ENCODE peak calls at places on chromosomes 7 and 10, in six cellular contexts. C is pancreas, E is endodermal cell, N is A549, I is IMR-90, V is suprapubic skin. W is an unnamed sample. For H3K4me1 and H3K9me3, the result is how much of the 10 kb centered on the place peaks cover.

GRCh38 chr10:69481280-69481679 is 30.0 kb downstream of the TSPAN15 start:
- DNase-seq in E (no peak), N (no peak), V (no peak), I (no peak), C (no peak), W (no peak)

GRCh38 chr7:17520941-17521340 is 222.5 kb downstream of the AHR start:
- DNase-seq in I (peak), N (no peak), V (no peak), E (no peak), C (no peak), W (no peak)

GRCh38 chr7:73631558-73631957 is 7.2 kb upstream of the MLXIPL start:
- DNase-seq in V (no peak), E (no peak), I (no peak), C (no peak), N (no peak), W (no peak)

GRCh38 chr10:116741391-116742351 is 695 bp downstream of the HSPA12A start:
- DNase-seq in V (no peak), N (no peak), E (peak), I (no peak), C (peak), W (no peak)

GRCh38 chr10:121926669-121927360 is 1.0 kb downstream of the ATE1 start:
- DNase-seq in V (no peak), C (no peak), N (peak), E (no peak), I (no peak), W (peak)

GRCh38 chr10:102630663-102631062 is 13.6 kb upstream of the TRIM8 start:
- DNase-seq in V (no peak), E (no peak), N (no peak), C (peak), I (no peak), W (no peak)

GRCh38 chr10:79097021-79097695 is 28.4 kb downstream of the ZMIZ1 start:
- DNase-seq in C (no peak), N (no peak), E (no peak), V (no peak), I (peak), W (no peak)

GRCh38 chr7:130529417-130529816 is 37.5 kb downstream of the MEST start:
- DNase-seq in V (no peak), E (no peak), C (no peak), I (no peak), N (no peak), W (no peak)

GRCh38 chr10:101481256-101481655 is 106.8 kb downstream of the POLL start:
- DNase-seq in I (no peak), N (no peak), C (no peak), E (no peak), V (no peak), W (no peak)

GRCh38 chr10:126921974-126922525 is 16.8 kb downstream of the DOCK1 start:
- DNase-seq in C (no peak), V (no peak), N (peak), E (no peak), I (peak), W (no peak)

GRCh38 chr10:9596368-9596920 is 1421.2 kb upstream of the CELF2 start:
- DNase-seq in C (no peak), I (peak), V (no peak), N (peak), E (no peak), W (no peak)

GRCh38 chr7:150408393-150409299 is 29.5 kb downstream of the ZNF775 start:
- DNase-seq in C (no peak), I (no peak), V (peak), E (no peak), N (no peak), W (no peak)

GRCh38 chr10:69498711-69499471 is 47.6 kb downstream of the TSPAN15 start:
- DNase-seq in E (peak), I (no peak), C (no peak), N (no peak), V (no peak), W (no peak)

GRCh38 chr10:24383681-24384106 is 174.8 kb downstream of the KIAA1217 start:
- DNase-seq in V (peak), C (peak), E (peak), I (peak), N (peak), W (no peak)

GRCh38 chr10:24720096-24720495 is 3.6 kb downstream of the ARHGAP21 start:
- DNase-seq in C (no peak), I (no peak), E (no peak), N (no peak), V (no peak), W (no peak)

GRCh38 chr10:36048780-36049179 is 406.7 kb upstream of the FZD8 start:
- DNase-seq in C (no peak), N (no peak), V (no peak), I (no peak), E (no peak), W (no peak)

GRCh38 chr10:115939101-115939815 is 333.7 kb downstream of the GFRA1 start:
- DNase-seq in V (no peak), N (no peak), C (no peak), I (no peak), E (no peak), W (no peak)

GRCh38 chr10:70197235-70197952 is 27.1 kb upstream of the SAR1A start:
- DNase-seq in V (no peak), N (no peak), C (no peak), E (no peak), I (no peak), W (no peak)

GRCh38 chr7:56046728-56047445 is 4.4 kb downstream of the PSPH start:
- DNase-seq in E (no peak), C (peak), V (no peak), I (peak), N (peak), W (no peak)

GRCh38 chr7:47992446-47992845 is 13.0 kb upstream of the HUS1 start:
- DNase-seq in I (no peak), C (no peak), E (no peak), N (no peak), V (no peak), W (no peak)

GRCh38 chr10:77784856-77785255 is 141.7 kb downstream of the DLG5 start:
- DNase-seq in V (no peak), I (peak), E (no peak), N (no peak), C (no peak), W (no peak)

GRCh38 chr7:79386688-79387422 is 66.6 kb downstream of the MAGI2 start:
- DNase-seq in C (no peak), E (no peak), I (peak), N (peak), V (no peak), W (no peak)

GRCh38 chr7:103632972-103633371 is 187.0 kb upstream of the SLC26A5 start:
- DNase-seq in N (no peak), E (no peak), I (peak), C (no peak), V (no peak), W (no peak)

GRCh38 chr7:130901209-130901783 is 167.3 kb upstream of the KLF14 start:
- DNase-seq in V (no peak), I (peak), C (no peak), E (no peak), N (peak), W (no peak)

GRCh38 chr10:31770307-31770902 is 158.2 kb downstream of the ARHGAP12 start:
- DNase-seq in N (no peak), C (peak), E (peak), I (no peak), V (no peak), W (no peak)

GRCh38 chr7:88789480-88790064 is 6.0 kb downstream of the TEX47 start:
- DNase-seq in E (no peak), N (peak), C (no peak), I (peak), V (no peak), W (no peak)

GRCh38 chr10:58414270-58415041 is 29.2 kb downstream of the TFAM start:
- DNase-seq in I (peak), E (peak), V (no peak), C (no peak), N (peak), W (no peak)

GRCh38 chr10:30192846-30193608 is 133.6 kb upstream of the JCAD start:
- DNase-seq in I (no peak), E (no peak), N (no peak), C (no peak), V (no peak), W (no peak)

GRCh38 chr10:119398996-119399395 is 143.5 kb downstream of the RGS10 start:
- DNase-seq in E (no peak), N (no peak), V (no peak), C (no peak), I (peak), W (no peak)

GRCh38 chr7:133746847-133747246 is 380.3 kb upstream of the LRGUK start:
- DNase-seq in V (no peak), E (no peak), N (no peak), C (no peak), I (no peak), W (no peak)

GRCh38 chr10:132290631-132291030 is 17.1 kb downstream of the STK32C start:
- DNase-seq in N (no peak), E (no peak), V (no peak), C (peak), I (no peak), W (no peak)

GRCh38 chr10:4068255-4069028 is 283.4 kb upstream of the KLF6 start:
- DNase-seq in V (no peak), N (no peak), C (no peak), E (no peak), I (no peak), W (no peak)

GRCh38 chr7:106552645-106553445 is 108.1 kb downstream of the CCDC71L start:
- DNase-seq in E (no peak), I (peak), C (no peak), N (no peak), V (no peak), W (no peak)

GRCh38 chr7:32330602-32331001 is 159.6 kb downstream of the LSM5 start:
- DNase-seq in I (no peak), E (no peak), V (no peak), C (no peak), N (no peak), W (no peak)

GRCh38 chr10:77350711-77351119 is 286.9 kb downstream of the KCNMA1 start:
- DNase-seq in N (peak), V (no peak), I (peak), E (no peak), C (no peak), W (no peak)

GRCh38 chr10:82813856-82814255 is 938.9 kb downstream of the NRG3 start:
- DNase-seq in C (peak), N (no peak), E (no peak), I (no peak), V (no peak), W (no peak)

GRCh38 chr10:51879238-51879637 is 179.8 kb upstream of the CSTF2T start:
- DNase-seq in V (no peak), E (no peak), I (peak), C (no peak), N (peak), W (no peak)

GRCh38 chr10:30505543-30506298 is 71.7 kb downstream of the MAP3K8 start:
- DNase-seq in N (no peak), V (no peak), C (no peak), I (no peak), E (no peak), W (no peak)

GRCh38 chr10:109726473-109726872 is 196.8 kb downstream of the XPNPEP1 start:
- DNase-seq in I (no peak), C (no peak), N (no peak), E (no peak), V (no peak), W (no peak)

DNA sequence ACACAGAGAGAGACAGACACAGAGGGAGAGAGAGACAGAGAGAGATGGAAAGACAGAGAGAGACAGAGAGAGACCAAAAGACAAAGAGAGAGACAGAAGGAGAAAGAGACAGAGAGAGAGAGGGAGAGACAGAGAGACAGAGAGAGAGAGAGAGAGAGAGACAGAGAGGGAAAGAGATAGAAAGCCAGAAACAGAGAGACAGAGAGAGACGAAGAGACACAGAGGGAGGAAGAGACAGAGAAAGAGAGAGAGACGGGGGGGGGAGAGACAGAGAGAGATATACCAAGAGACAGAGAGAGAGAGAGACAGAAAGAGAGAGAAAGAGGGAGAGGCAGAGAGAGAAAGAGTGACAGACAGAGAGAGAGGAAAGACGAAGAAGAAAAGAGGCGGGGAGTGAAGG is 10.2 kb downstream of the VSTM4 start:
- DNase-seq in I (no peak), E (no peak), V (no peak), N (no peak), C (no peak), W (no peak)
- H3K4me1 ChIP-seq in I (under half), E (under half), V (under half), N (under half), C (under half), W (under half)

GRCh38 chr7:57342954-57343353 is 107.0 kb upstream of the ZNF716 start:
- DNase-seq in I (no peak), N (no peak), E (no peak), C (no peak), V (no peak), W (no peak)

GRCh38 chr7:57343901-57344622 is 105.9 kb upstream of the ZNF716 start:
- DNase-seq in E (no peak), C (no peak), V (no peak), I (no peak), N (no peak), W (no peak)

GRCh38 chr7:57344957-57345356 is 105.0 kb upstream of the ZNF716 start:
- DNase-seq in E (no peak), V (no peak), C (no peak), I (no peak), N (no peak), W (no peak)

DNA sequence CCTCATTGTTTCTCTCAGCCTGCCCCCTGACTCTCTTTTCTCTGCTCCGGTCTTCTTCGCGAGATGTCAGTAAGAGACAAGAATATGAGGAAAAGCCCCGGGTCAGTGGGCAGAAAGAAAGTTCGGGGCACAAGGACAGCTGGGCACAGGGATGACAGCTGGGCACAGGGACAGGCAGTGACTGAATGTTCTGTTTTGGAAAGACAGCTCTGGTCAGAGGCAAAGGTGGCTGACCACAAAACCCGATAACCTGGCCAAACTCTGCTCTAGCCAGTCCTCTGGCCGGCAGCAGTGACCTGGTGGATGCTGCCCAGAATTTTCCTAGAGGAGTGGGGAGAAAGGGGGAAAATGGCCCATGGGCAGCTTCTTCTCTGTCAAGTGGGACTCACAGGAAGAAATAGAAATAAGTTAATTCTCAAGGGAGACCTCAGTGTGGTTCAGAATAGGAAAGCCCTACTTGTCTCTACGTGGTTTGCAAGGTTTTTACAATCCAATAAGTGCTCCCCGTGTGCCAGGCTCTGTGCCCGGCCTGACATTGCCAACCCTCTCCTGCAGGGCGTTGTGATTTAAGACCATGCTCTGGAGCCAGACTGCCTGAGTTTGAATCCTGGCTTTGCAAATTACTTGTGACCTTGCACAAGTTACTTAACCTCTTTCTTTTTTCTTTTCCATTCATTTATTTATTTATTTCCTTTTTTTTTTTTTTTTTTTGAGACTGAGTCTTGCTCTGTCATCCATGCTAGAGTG is 110.6 kb upstream of the ZNF716 start:
- DNase-seq in I (no peak), E (no peak), N (no peak), C (no peak), V (no peak), W (no peak)
- H3K9me3 ChIP-seq in I (under half), E (half or more), N (under half), C (under half), V (under half), W (under half)

GRCh38 chr10:1047937-1048336 is 982 bp downstream of the IDI1 start:
- DNase-seq in I (no peak), C (no peak), E (peak), N (no peak), V (no peak), W (no peak)

GRCh38 chr10:1050145-1050544 is 1.2 kb upstream of the IDI1 start:
- DNase-seq in C (no peak), I (peak), V (no peak), E (peak), N (peak), W (no peak)

GRCh38 chr10:1048732-1049424 is at the start of gene IDI1:
- DNase-seq in E (peak), C (peak), I (peak), V (peak), N (peak), W (peak)

GRCh38 chr10:1049425-1049958 is 573 bp upstream of the IDI1 start:
- DNase-seq in I (no peak), V (no peak), C (no peak), E (no peak), N (no peak), W (no peak)

GRCh38 chr10:1048349-1048731 is 579 bp downstream of the IDI1 start:
- DNase-seq in I (peak), C (no peak), N (peak), E (no peak), V (no peak), W (no peak)
- H3K4me1 ChIP-seq in I (under half), C (under half), N (under half), E (under half), V (under half), W (under half)

DNA sequence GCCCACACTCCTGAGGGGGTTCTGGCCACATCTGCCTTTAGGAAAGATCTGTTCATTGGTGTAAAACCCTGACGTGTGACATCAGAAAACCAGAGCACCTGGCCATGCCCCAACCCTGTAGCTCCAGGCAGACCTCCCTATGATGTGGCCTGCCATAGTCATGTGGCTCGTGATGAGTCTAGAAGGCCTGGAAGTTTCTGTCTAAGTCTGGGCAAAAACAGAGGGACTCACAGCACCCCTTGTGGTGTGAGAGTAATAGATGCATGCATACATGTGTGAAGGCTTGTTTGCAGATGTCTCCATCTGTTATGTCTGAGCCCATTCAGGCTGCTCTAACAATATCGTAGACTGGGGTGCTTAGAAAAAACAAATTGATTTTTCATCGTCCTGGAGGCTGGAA is 309.3 kb downstream of the PAXIP1 start:
- DNase-seq in C (no peak), N (no peak), V (no peak), I (no peak), E (no peak), W (no peak)
- H3K9me3 ChIP-seq in C (under half), N (under half), V (under half), I (under half), E (under half), W (under half)

GRCh38 chr7:134780166-134780853 is 876 bp downstream of the CALD1 start:
- DNase-seq in N (no peak), C (no peak), I (no peak), E (no peak), V (no peak), W (no peak)
- H3K4me1 ChIP-seq in N (under half), C (under half), I (under half), E (under half), V (under half), W (under half)

GRCh38 chr7:157714166-157715070 is 377.6 kb downstream of the DNAJB6 start:
- DNase-seq in V (no peak), E (peak), C (peak), I (no peak), N (no peak), W (no peak)

GRCh38 chr7:157710396-157710795 is 373.6 kb downstream of the DNAJB6 start:
- DNase-seq in I (no peak), E (peak), V (no peak), C (peak), N (no peak), W (no peak)

GRCh38 chr7:157713591-157713990 is 376.8 kb downstream of the DNAJB6 start:
- DNase-seq in C (peak), N (no peak), V (no peak), I (no peak), E (peak), W (no peak)

GRCh38 chr7:157711353-157711888 is 374.6 kb downstream of the DNAJB6 start:
- DNase-seq in E (peak), N (no peak), V (no peak), C (peak), I (no peak), W (no peak)

DNA sequence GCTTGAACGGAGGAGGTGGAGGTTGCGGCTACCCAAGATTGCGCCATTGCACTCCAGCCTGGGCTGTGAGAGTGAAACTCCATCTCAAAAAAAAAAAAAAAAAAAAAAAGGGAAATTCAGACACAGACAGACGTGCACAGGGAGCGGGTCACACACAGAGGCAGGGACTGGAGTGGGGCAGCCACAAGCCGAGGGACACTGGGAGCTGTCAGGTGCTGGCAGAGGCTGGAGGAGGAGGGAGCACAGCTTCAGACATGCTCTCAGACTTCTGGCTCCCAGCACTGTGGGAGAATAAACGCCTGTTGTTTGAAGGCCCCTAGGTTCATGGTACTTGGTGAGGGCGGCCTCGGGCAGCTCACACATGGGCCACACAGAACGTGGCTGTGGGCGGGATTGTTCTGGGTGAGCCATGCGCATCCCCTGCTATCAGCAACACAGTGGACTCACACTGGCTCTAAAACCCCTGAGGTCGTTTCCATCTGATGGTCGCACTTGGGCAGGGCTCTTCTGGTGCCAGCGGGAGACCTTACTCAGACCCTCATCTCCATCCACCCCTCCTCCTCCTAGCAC is 375.9 kb downstream of the DNAJB6 start:
- DNase-seq in N (no peak), C (peak), E (peak), I (no peak), V (no peak), W (no peak)
- H3K9me3 ChIP-seq in N (under half), C (under half), E (half or more), I (under half), V (under half), W (under half)